ENCODE peak calls at places on chromosomes 5 and 9, in six cellular contexts. E, N, L, Y, C and W are unnamed samples. For H3K4me1, the result is how much of the 10 kb centered on the place peaks cover.

GRCh38 chr5:159581502-159582249 is 251.4 kb upstream of the IL12B start:
- DNase-seq in E (no peak), N (no peak), L (peak), Y (no peak), C (no peak), W (no peak)

GRCh38 chr5:137220523-137220927 is 278.6 kb downstream of the SPOCK1 start:
- DNase-seq in E (no peak), N (no peak), L (peak), Y (no peak), C (no peak), W (no peak)

GRCh38 chr5:139461698-139462097 is 845 bp downstream of the ECSCR start:
- DNase-seq in E (no peak), N (no peak), L (peak), Y (no peak), C (peak), W (no peak)

GRCh38 chr9:97889941-97890557 is 32.3 kb downstream of the TRMO start:
- DNase-seq in E (peak), N (no peak), L (no peak), Y (no peak), C (no peak), W (no peak)

GRCh38 chr9:77475641-77476473 is 172.3 kb downstream of the GNA14 start:
- DNase-seq in E (no peak), N (no peak), L (peak), Y (no peak), C (no peak), W (no peak)

GRCh38 chr9:24545847-24546522 is at the start of gene IZUMO3:
- DNase-seq in E (no peak), N (no peak), L (no peak), Y (no peak), C (no peak), W (no peak)

GRCh38 chr9:133780404-133780945 is 42.3 kb upstream of the SARDH start:
- DNase-seq in E (no peak), N (peak), L (no peak), Y (no peak), C (no peak), W (peak)

GRCh38 chr9:113511856-113512761 is 48.6 kb downstream of the RGS3 start:
- DNase-seq in E (no peak), N (no peak), L (peak), Y (no peak), C (no peak), W (no peak)

GRCh38 chr9:3783156-3783555 is 257.4 kb upstream of the RFX3 start:
- DNase-seq in E (no peak), N (no peak), L (no peak), Y (no peak), C (no peak), W (no peak)

GRCh38 chr5:172284275-172284971 is 859 bp upstream of the UBTD2 start:
- DNase-seq in E (no peak), N (peak), L (no peak), Y (no peak), C (no peak), W (no peak)

GRCh38 chr9:17422994-17423680 is 155.7 kb upstream of the SH3GL2 start:
- DNase-seq in E (no peak), N (peak), L (peak), Y (no peak), C (no peak), W (no peak)

DNA sequence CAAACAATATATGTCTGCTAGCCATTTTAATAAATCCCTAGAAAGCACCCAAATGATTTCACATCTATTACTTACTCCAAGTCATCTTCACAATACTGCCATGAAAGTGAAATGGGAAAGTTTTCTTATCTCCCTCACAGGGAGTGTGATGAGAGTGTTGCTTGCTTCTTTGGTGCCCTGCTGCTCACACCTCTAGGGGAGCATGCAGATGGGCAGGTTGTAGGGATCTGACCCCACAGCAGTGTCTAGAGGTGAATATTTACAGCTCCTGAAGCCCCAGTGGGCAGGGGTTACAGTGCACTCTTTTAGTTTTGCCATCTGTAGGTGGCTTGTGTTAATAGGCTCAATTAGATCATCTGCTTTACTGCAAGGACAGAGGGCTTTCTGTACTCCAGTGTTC is 173.2 kb downstream of the GABRG2 start:
- DNase-seq in E (no peak), N (no peak), L (no peak), Y (no peak), C (no peak), W (no peak)
- H3K4me1 ChIP-seq in E (under half), N (under half), L (under half), Y (under half), C (under half), W (under half)

GRCh38 chr9:20559236-20559896 is 62.9 kb downstream of the MLLT3 start:
- DNase-seq in E (no peak), N (no peak), L (peak), Y (no peak), C (no peak), W (no peak)
- H3K27ac ChIP-seq in E (no peak), N (no peak), L (no peak), Y (no peak), C (peak), W (no peak)

GRCh38 chr5:164504141-164504772 is 998.8 kb downstream of the MAT2B start:
- DNase-seq in E (no peak), N (no peak), L (peak), Y (no peak), C (no peak), W (no peak)
- H3K4me3 ChIP-seq in E (no peak), N (no peak), L (no peak), Y (no peak), C (no peak), W (no peak)

DNA sequence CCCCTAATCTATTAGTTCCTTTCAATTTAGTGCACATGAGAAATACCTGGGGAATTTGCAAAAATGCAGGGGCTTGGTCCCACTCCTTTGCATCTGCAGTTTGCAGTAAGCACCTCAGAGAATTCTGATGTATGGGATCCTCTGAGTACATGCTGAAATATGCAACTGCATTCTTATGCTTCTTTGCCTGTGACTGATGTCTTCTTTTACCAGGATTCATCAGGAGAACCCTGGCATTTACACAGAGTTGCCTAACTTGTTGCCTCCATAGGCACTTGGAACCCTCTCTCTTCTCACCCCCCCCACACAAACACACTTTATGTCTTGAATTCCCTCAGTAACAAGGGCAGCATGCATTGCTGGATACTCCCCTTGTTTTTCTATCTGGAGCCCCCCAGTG is 173.1 kb downstream of the KDM4C start:
- DNase-seq in E (no peak), N (no peak), L (peak), Y (no peak), C (no peak), W (no peak)
- H3K4me1 ChIP-seq in E (under half), N (under half), L (under half), Y (under half), C (under half), W (under half)

GRCh38 chr5:17694401-17694800 is 60.1 kb downstream of the TAF11L14 start:
- DNase-seq in E (no peak), N (no peak), L (no peak), Y (no peak), C (no peak), W (no peak)
- H3K27ac ChIP-seq in E (no peak), N (no peak), L (no peak), Y (no peak), C (no peak), W (no peak)

GRCh38 chr9:16387382-16387781 is 483.1 kb downstream of the BNC2 start:
- DNase-seq in E (no peak), N (no peak), L (peak), Y (no peak), C (no peak), W (no peak)

GRCh38 chr9:16384993-16385392 is 485.5 kb downstream of the BNC2 start:
- DNase-seq in E (no peak), N (no peak), L (no peak), Y (no peak), C (no peak), W (no peak)

GRCh38 chr9:16386579-16387077 is 483.8 kb downstream of the BNC2 start:
- DNase-seq in E (no peak), N (no peak), L (no peak), Y (no peak), C (no peak), W (no peak)

DNA sequence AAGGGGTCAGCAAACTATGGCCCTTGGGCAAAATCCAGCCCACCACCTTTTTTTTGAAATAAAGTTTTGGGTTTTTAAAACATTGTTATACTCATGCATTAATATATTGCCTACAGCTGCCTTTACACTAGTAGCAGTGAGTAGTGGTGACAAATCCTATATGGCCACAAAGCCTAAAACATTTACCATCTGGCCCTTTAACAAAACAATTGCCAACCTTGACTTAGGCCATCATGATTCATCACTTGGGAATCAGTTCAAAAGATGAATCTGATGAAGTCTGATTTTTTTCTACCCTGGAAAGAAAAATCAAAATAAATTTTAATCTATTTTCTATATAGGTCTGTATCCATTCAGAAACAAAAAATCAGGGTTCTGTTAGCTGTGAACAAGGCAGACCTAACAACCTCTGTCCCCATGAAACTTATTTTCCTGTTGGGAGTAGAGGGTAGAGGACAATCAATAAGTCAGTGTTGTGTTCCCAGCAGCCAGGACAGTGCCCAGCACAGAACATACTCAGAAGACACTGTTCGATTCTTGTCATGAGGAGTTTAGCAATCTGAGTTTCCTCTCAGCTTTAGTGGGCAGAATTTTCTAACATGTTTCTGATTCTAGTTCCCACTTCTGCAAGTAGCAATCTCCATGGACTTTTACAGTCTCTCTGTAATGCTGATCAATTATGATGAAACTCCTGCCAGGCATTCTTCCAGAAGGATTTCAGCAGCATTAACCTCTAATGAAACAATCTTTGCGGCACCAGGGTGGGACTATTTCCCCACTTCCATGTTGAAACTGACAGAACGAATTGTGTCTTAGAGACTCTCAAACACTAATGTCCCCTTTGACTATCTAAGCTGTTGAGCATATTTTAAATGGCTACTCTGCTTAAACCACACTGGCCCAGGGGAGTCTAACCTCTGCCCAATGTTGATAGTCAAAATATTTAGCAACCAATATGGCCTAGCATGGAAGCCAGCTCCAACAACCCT is 484.6 kb downstream of the BNC2 start:
- DNase-seq in E (no peak), N (no peak), L (peak), Y (no peak), C (no peak), W (no peak)
- H3K4me3 ChIP-seq in E (no peak), N (no peak), L (no peak), Y (no peak), C (no peak), W (no peak)

DNA sequence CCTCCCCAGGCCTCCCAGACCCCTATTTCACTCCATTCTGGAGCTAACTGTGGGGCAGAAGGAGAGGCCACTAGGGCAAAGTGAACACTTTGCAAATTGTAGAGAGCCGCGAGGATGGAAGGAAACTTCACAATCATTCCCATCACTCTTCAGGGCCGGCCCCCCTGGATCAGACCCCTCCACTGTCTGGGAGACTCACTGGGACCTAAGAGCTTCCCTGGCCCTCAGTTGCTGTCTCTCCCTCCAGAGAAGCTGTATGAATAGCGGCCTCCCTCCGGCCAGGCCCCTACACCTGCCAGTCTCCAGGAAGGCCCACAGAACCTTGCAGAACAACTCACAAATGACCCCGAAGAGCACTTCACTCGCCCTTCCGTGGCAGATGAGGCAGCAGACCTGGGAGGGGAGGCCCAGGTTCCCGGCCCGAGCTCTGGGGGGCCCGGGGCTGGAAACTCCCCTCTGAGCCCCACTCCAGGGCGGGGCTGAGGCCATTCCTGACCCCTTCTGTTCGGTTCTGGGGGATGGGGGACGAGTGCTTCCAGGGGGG is 141.9 kb upstream of the IER5L start:
- DNase-seq in E (peak), N (peak), L (no peak), Y (no peak), C (peak), W (peak)
- H3K4me1 ChIP-seq in E (half or more), N (under half), L (under half), Y (half or more), C (under half), W (under half)